ENCODE peak calls at places on chromosomes 5 and 9, in eight cellular contexts. One of them, this sample, is unnamed.

GRCh38 chr9:134301387-134302129 is 24.7 kb upstream of the RXRA start:
- DNase-seq in stomach: no peak
- DNase-seq in GM06990: peak; percentile 40
- DNase-seq in A549: no peak
- DNase-seq in HFFc6: no peak
- DNase-seq in neural crest cell: no peak
- DNase-seq in cardiac muscle cell: no peak
- DNase-seq in brain microvascular endothelial cell: no peak
- DNase-seq in this sample: no peak

GRCh38 chr9:535356-535755 is 306.1 kb upstream of the DMRT1 start:
- DNase-seq in GM06990: no peak
- DNase-seq in HFFc6: no peak
- DNase-seq in neural crest cell: no peak
- DNase-seq in A549: no peak
- DNase-seq in stomach: no peak
- DNase-seq in brain microvascular endothelial cell: no peak
- DNase-seq in cardiac muscle cell: peak; percentile 13
- DNase-seq in this sample: no peak

GRCh38 chr5:142807378-142807911 is 37.3 kb downstream of the ARHGAP26 start:
- DNase-seq in GM06990: no peak
- DNase-seq in cardiac muscle cell: no peak
- DNase-seq in HFFc6: no peak
- DNase-seq in brain microvascular endothelial cell: no peak
- DNase-seq in stomach: no peak
- DNase-seq in neural crest cell: peak; percentile 20
- DNase-seq in A549: no peak
- DNase-seq in this sample: no peak

GRCh38 chr5:149724130-149724850 is 5.8 kb upstream of the PPARGC1B start:
- DNase-seq in A549: no peak
- DNase-seq in stomach: no peak
- DNase-seq in neural crest cell: no peak
- DNase-seq in brain microvascular endothelial cell: no peak
- DNase-seq in HFFc6: no peak
- DNase-seq in cardiac muscle cell: no peak
- DNase-seq in GM06990: peak; percentile 32
- DNase-seq in this sample: no peak

GRCh38 chr5:68187268-68188055 is 28.1 kb upstream of the PIK3R1 start:
- DNase-seq in brain microvascular endothelial cell: no peak
- DNase-seq in cardiac muscle cell: peak; percentile 10
- DNase-seq in A549: no peak
- DNase-seq in GM06990: no peak
- DNase-seq in stomach: no peak
- DNase-seq in HFFc6: no peak
- DNase-seq in neural crest cell: peak; percentile 60
- DNase-seq in this sample: no peak

GRCh38 chr9:111851536-111851935 is 45.1 kb upstream of the UGCG start:
- DNase-seq in cardiac muscle cell: no peak
- DNase-seq in GM06990: no peak
- DNase-seq in neural crest cell: no peak
- DNase-seq in stomach: no peak
- DNase-seq in brain microvascular endothelial cell: peak; percentile 22
- DNase-seq in HFFc6: no peak
- DNase-seq in A549: peak; percentile 50
- DNase-seq in this sample: no peak

GRCh38 chr5:98768160-98769005 is 5.1 kb upstream of the RGMB start:
- DNase-seq in GM06990: no peak
- DNase-seq in neural crest cell: peak; percentile 74
- DNase-seq in stomach: peak; percentile 37
- DNase-seq in brain microvascular endothelial cell: peak; percentile 47
- DNase-seq in A549: peak; percentile 68
- DNase-seq in cardiac muscle cell: peak; percentile 71
- DNase-seq in HFFc6: peak; percentile 59
- DNase-seq in this sample: peak; percentile 86

GRCh38 chr5:5777013-5777412 is 354.5 kb downstream of the ICE1 start:
- DNase-seq in GM06990: no peak
- DNase-seq in A549: no peak
- DNase-seq in cardiac muscle cell: no peak
- DNase-seq in stomach: no peak
- DNase-seq in neural crest cell: no peak
- DNase-seq in brain microvascular endothelial cell: no peak
- DNase-seq in HFFc6: no peak
- DNase-seq in this sample: no peak

GRCh38 chr5:145483211-145483610 is 351.9 kb downstream of the PRELID2 start:
- DNase-seq in cardiac muscle cell: no peak
- DNase-seq in A549: no peak
- DNase-seq in stomach: no peak
- DNase-seq in HFFc6: peak; percentile 72
- DNase-seq in brain microvascular endothelial cell: peak; percentile 76
- DNase-seq in GM06990: no peak
- DNase-seq in neural crest cell: no peak
- DNase-seq in this sample: no peak

GRCh38 chr9:108637340-108637739 is 218.4 kb downstream of the ACTL7B start:
- DNase-seq in A549: no peak
- DNase-seq in stomach: no peak
- DNase-seq in neural crest cell: no peak
- DNase-seq in brain microvascular endothelial cell: no peak
- DNase-seq in cardiac muscle cell: no peak
- DNase-seq in HFFc6: no peak
- DNase-seq in GM06990: no peak
- DNase-seq in this sample: no peak

GRCh38 chr5:6317133-6317532 is 61.2 kb downstream of the MED10 start:
- DNase-seq in cardiac muscle cell: no peak
- DNase-seq in neural crest cell: no peak
- DNase-seq in A549: no peak
- DNase-seq in HFFc6: no peak
- DNase-seq in stomach: no peak
- DNase-seq in GM06990: no peak
- DNase-seq in brain microvascular endothelial cell: no peak
- DNase-seq in this sample: peak; percentile 62

GRCh38 chr5:4862500-4862899 is 277.6 kb upstream of the ADAMTS16 start:
- DNase-seq in neural crest cell: no peak
- DNase-seq in GM06990: no peak
- DNase-seq in A549: peak; percentile 20
- DNase-seq in brain microvascular endothelial cell: peak; percentile 14
- DNase-seq in HFFc6: peak; percentile 16
- DNase-seq in stomach: no peak
- DNase-seq in cardiac muscle cell: peak; percentile 60
- DNase-seq in this sample: no peak

GRCh38 chr5:102617187-102617856 is 118.5 kb upstream of the SLCO6A1 start:
- DNase-seq in cardiac muscle cell: no peak
- DNase-seq in neural crest cell: no peak
- DNase-seq in brain microvascular endothelial cell: no peak
- DNase-seq in stomach: no peak
- DNase-seq in GM06990: no peak
- DNase-seq in HFFc6: no peak
- DNase-seq in A549: no peak
- DNase-seq in this sample: no peak

GRCh38 chr5:17619353-17619752 is 9.2 kb downstream of the TAF11L12 start:
- DNase-seq in GM06990: no peak
- DNase-seq in HFFc6: no peak
- DNase-seq in brain microvascular endothelial cell: no peak
- DNase-seq in stomach: no peak
- DNase-seq in neural crest cell: no peak
- DNase-seq in cardiac muscle cell: no peak
- DNase-seq in A549: no peak
- DNase-seq in this sample: no peak

GRCh38 chr9:124454296-124454695 is 4.0 kb downstream of the ADGRD2 start:
- DNase-seq in cardiac muscle cell: no peak
- DNase-seq in HFFc6: no peak
- DNase-seq in A549: no peak
- DNase-seq in stomach: no peak
- DNase-seq in neural crest cell: no peak
- DNase-seq in brain microvascular endothelial cell: no peak
- DNase-seq in GM06990: no peak
- DNase-seq in this sample: no peak

GRCh38 chr5:126918624-126918957 is 111.8 kb downstream of the MARCHF3 start:
- DNase-seq in A549: no peak
- DNase-seq in brain microvascular endothelial cell: no peak
- DNase-seq in neural crest cell: no peak
- DNase-seq in stomach: no peak
- DNase-seq in cardiac muscle cell: no peak
- DNase-seq in HFFc6: no peak
- DNase-seq in GM06990: no peak
- DNase-seq in this sample: no peak

GRCh38 chr9:3650994-3651622 is 125.3 kb upstream of the RFX3 start:
- DNase-seq in HFFc6: no peak
- DNase-seq in cardiac muscle cell: no peak
- DNase-seq in GM06990: peak; percentile 40
- DNase-seq in neural crest cell: no peak
- DNase-seq in stomach: no peak
- DNase-seq in A549: no peak
- DNase-seq in brain microvascular endothelial cell: no peak
- DNase-seq in this sample: no peak

GRCh38 chr9:3646226-3646625 is 120.4 kb upstream of the RFX3 start:
- DNase-seq in stomach: no peak
- DNase-seq in A549: no peak
- DNase-seq in cardiac muscle cell: no peak
- DNase-seq in neural crest cell: no peak
- DNase-seq in brain microvascular endothelial cell: no peak
- DNase-seq in HFFc6: no peak
- DNase-seq in GM06990: no peak
- DNase-seq in this sample: no peak

GRCh38 chr9:3648266-3648665 is 122.5 kb upstream of the RFX3 start:
- DNase-seq in A549: no peak
- DNase-seq in brain microvascular endothelial cell: no peak
- DNase-seq in stomach: no peak
- DNase-seq in HFFc6: no peak
- DNase-seq in cardiac muscle cell: no peak
- DNase-seq in neural crest cell: no peak
- DNase-seq in GM06990: no peak
- DNase-seq in this sample: no peak

GRCh38 chr9:3648722-3649121 is 122.9 kb upstream of the RFX3 start:
- DNase-seq in A549: no peak
- DNase-seq in HFFc6: no peak
- DNase-seq in GM06990: no peak
- DNase-seq in cardiac muscle cell: no peak
- DNase-seq in neural crest cell: no peak
- DNase-seq in stomach: no peak
- DNase-seq in brain microvascular endothelial cell: no peak
- DNase-seq in this sample: no peak

GRCh38 chr9:3647652-3648051 is 121.9 kb upstream of the RFX3 start:
- DNase-seq in cardiac muscle cell: no peak
- DNase-seq in brain microvascular endothelial cell: no peak
- DNase-seq in neural crest cell: no peak
- DNase-seq in HFFc6: no peak
- DNase-seq in stomach: no peak
- DNase-seq in GM06990: no peak
- DNase-seq in A549: no peak
- DNase-seq in this sample: no peak
- TF ChIP-seq CTCF in cardiac muscle cell: no peak
- TF ChIP-seq CTCF in brain microvascular endothelial cell: no peak
- TF ChIP-seq CTCF in neural crest cell: no peak
- TF ChIP-seq CTCF in HFFc6: no peak
- TF ChIP-seq CTCF in stomach: no peak
- TF ChIP-seq CTCF in GM06990: no peak
- TF ChIP-seq CTCF in A549: no peak
- TF ChIP-seq CTCF in this sample: no peak

DNA sequence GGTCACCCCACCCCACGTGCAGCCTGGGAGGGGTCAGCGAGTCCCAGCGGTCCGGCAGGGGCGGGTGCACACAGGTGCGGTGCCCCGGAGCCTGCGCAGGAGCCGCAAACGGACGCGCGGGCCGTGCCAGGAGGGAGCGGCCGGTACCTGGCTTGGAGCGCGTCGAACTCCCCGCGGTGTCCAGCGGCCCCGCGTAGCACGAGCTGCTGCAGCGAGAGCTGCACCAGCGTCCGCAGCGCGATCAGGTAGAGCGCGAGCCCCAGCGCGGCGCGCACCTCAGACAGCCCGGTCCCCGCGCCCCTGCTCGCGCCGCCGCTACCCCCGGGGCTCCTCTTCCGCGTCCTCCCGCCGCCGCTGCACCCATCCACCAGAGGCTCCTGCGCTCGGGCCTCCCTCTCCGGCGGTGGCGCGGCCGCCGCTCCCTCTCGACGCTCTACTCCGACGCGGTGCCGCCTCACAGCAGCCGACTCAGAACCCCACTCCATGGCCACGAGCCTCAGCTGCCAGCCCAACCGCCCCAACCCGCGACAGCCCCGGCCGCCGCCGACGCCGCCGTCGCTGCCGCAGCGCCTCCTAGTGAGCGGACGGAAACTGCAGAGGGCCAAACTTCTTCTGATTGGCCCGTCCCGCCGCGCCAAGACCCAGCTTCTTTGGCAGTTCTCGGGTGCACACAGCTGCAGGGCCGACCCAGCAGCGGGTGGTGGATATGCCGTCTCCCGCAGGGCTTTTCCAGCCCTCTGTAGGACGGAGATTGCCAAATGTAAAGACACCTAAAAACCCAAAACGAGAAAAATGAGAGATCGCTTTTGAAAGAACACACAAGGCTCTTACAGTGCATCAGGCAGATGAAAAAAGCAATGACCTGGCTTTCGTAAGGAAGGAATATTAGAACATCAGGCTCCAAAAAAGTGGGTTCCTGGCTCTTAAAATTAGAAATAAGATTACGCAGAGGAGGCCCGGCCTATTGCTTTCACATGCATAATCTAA is at the start of gene ERMP1:
- DNase-seq in brain microvascular endothelial cell: peak; percentile 71
- DNase-seq in cardiac muscle cell: peak; percentile 88
- DNase-seq in stomach: peak; percentile 92
- DNase-seq in neural crest cell: peak; percentile 92
- DNase-seq in HFFc6: peak; percentile 75
- DNase-seq in GM06990: peak; percentile 91
- DNase-seq in A549: peak; percentile 88
- DNase-seq in this sample: peak; percentile 96
- TF ChIP-seq CTCF in brain microvascular endothelial cell: peak; percentile 76
- TF ChIP-seq CTCF in cardiac muscle cell: peak; percentile 76
- TF ChIP-seq CTCF in stomach: peak; percentile 89
- TF ChIP-seq CTCF in neural crest cell: peak; percentile 95
- TF ChIP-seq CTCF in HFFc6: peak; percentile 95
- TF ChIP-seq CTCF in GM06990: peak; percentile 80
- TF ChIP-seq CTCF in A549: peak; percentile 87
- TF ChIP-seq CTCF in this sample: peak; percentile 96

DNA sequence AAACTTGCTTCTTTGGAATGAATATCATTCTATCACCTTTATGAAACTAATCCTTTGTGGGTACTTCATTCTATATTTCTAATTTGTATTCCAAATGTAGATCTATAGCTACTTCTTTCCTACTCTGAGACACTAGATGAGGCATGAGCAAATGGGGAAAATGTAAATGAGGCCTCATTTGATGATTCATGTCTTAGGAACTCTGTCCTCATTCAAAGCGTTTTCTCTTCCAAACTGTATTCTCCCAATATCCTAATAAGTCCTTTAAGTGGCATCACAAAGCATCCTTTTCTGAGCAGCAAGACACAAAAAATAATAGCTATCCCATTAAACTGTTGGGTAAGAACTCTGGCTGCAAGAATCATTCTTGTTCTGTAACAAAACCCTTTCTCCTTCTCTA is 56.1 kb downstream of the TTLL11 start:
- DNase-seq in cardiac muscle cell: no peak
- DNase-seq in GM06990: no peak
- DNase-seq in brain microvascular endothelial cell: no peak
- DNase-seq in stomach: no peak
- DNase-seq in HFFc6: peak; percentile 42
- DNase-seq in neural crest cell: no peak
- DNase-seq in A549: no peak
- DNase-seq in this sample: no peak
- TF ChIP-seq CTCF in cardiac muscle cell: no peak
- TF ChIP-seq CTCF in GM06990: no peak
- TF ChIP-seq CTCF in brain microvascular endothelial cell: no peak
- TF ChIP-seq CTCF in stomach: no peak
- TF ChIP-seq CTCF in HFFc6: no peak
- TF ChIP-seq CTCF in neural crest cell: no peak
- TF ChIP-seq CTCF in A549: no peak
- TF ChIP-seq CTCF in this sample: no peak

GRCh38 chr5:136127560-136127959 is 5.1 kb upstream of the SMAD5 start:
- DNase-seq in GM06990: no peak
- DNase-seq in brain microvascular endothelial cell: no peak
- DNase-seq in stomach: no peak
- DNase-seq in cardiac muscle cell: no peak
- DNase-seq in HFFc6: no peak
- DNase-seq in neural crest cell: no peak
- DNase-seq in A549: no peak
- DNase-seq in this sample: no peak
- TF ChIP-seq CTCF in GM06990: no peak
- TF ChIP-seq CTCF in brain microvascular endothelial cell: no peak
- TF ChIP-seq CTCF in stomach: no peak
- TF ChIP-seq CTCF in cardiac muscle cell: no peak
- TF ChIP-seq CTCF in HFFc6: no peak
- TF ChIP-seq CTCF in neural crest cell: no peak
- TF ChIP-seq CTCF in A549: no peak
- TF ChIP-seq CTCF in this sample: no peak

This sample was measured in osteocyte.